ENCODE peak calls at places on chromosomes 3 and 15, in eight cellular contexts. M is colonic mucosa, I is fibroblast of mammary gland, Y is mammary epithelial cell, B is GM23338, J is stomach, F is astrocyte of the cerebellum, E is heart right ventricle. S is an unnamed sample.

GRCh38 chr15:42578984-42579537 is 3.7 kb downstream of the STARD9 start:
- DNase-seq in J (no peak), E (no peak), B (no peak), Y (no peak), M (no peak), F (no peak), I (no peak), S (no peak)

GRCh38 chr3:10998542-10998941 is 6.0 kb downstream of the SLC6A1 start:
- DNase-seq in F (no peak), I (no peak), Y (no peak), M (no peak), B (no peak), J (no peak), E (no peak), S (no peak)

GRCh38 chr15:67806539-67806935 is 18.8 kb upstream of the SKOR1 start:
- DNase-seq in F (no peak), J (no peak), B (no peak), I (no peak), Y (no peak), E (no peak), M (no peak), S (no peak)

GRCh38 chr3:184636774-184637316 is 75.0 kb downstream of the MAGEF1 start:
- DNase-seq in M (no peak), Y (peak; percentile 87), E (no peak), B (no peak), I (peak; percentile 44), J (peak; percentile 30), F (peak; percentile 34), S (peak; percentile 68)

GRCh38 chr3:11717301-11717700 is 73.6 kb upstream of the VGLL4 start:
- DNase-seq in J (no peak), B (no peak), Y (peak; percentile 53), E (no peak), M (no peak), I (no peak), F (no peak), S (peak; percentile 30)

GRCh38 chr3:188230962-188231361 is 77.0 kb downstream of the LPP start:
- DNase-seq in E (no peak), I (peak; percentile 78), B (no peak), J (no peak), M (no peak), F (no peak), Y (peak; percentile 75), S (peak; percentile 53)

GRCh38 chr15:31270767-31271166 is 55.9 kb upstream of the KLF13 start:
- DNase-seq in F (no peak), I (no peak), Y (no peak), B (peak; percentile 78), M (peak; percentile 20), J (peak; percentile 17), E (no peak), S (no peak)

GRCh38 chr3:54358969-54359648 is 236.8 kb downstream of the CACNA2D3 start:
- DNase-seq in I (no peak), J (no peak), F (no peak), B (no peak), Y (no peak), E (peak; percentile 61), M (no peak), S (no peak)

GRCh38 chr15:70781236-70781635 is 17.9 kb upstream of the UACA start:
- DNase-seq in F (no peak), J (no peak), M (no peak), B (peak; percentile 44), Y (peak; percentile 43), I (no peak), E (no peak), S (peak; percentile 87)

GRCh38 chr15:31504462-31504839 is 177.8 kb downstream of the KLF13 start:
- DNase-seq in M (no peak), J (no peak), E (no peak), Y (peak; percentile 47), F (no peak), B (no peak), I (no peak), S (peak; percentile 56)

GRCh38 chr3:129050556-129051295 is 9.9 kb upstream of the GP9 start:
- DNase-seq in F (no peak), E (no peak), Y (no peak), J (no peak), I (no peak), B (no peak), M (no peak), S (no peak)

GRCh38 chr3:143078883-143079282 is 40.7 kb upstream of the CHST2 start:
- DNase-seq in Y (peak; percentile 71), E (no peak), I (peak; percentile 77), M (no peak), J (no peak), F (no peak), B (no peak), S (peak; percentile 83)

GRCh38 chr3:27134165-27134796 is 234.9 kb downstream of the NEK10 start:
- DNase-seq in I (peak; percentile 72), J (peak; percentile 65), M (peak; percentile 74), E (peak; percentile 39), B (peak; percentile 79), Y (peak; percentile 46), F (peak; percentile 64), S (peak; percentile 71)

GRCh38 chr3:188664795-188665194 is 507.0 kb upstream of the TPRG1 start:
- DNase-seq in M (peak; percentile 24), E (no peak), F (no peak), Y (no peak), B (peak; percentile 63), I (peak; percentile 45), J (no peak), S (peak; percentile 51)

GRCh38 chr15:62165029-62165792 is at the start of gene C2CD4B:
- DNase-seq in B (peak; percentile 78), J (peak; percentile 93), M (peak; percentile 82), Y (peak; percentile 12), E (peak; percentile 78), I (no peak), F (no peak), S (peak; percentile 29)

GRCh38 chr15:65067645-65068416 is at the start of gene RASL12:
- DNase-seq in M (no peak), B (peak; percentile 79), E (peak; percentile 58), F (no peak), J (no peak), Y (no peak), I (no peak), S (no peak)

GRCh38 chr3:96000963-96001362 is 813.4 kb upstream of the EPHA6 start:
- DNase-seq in E (no peak), F (no peak), Y (peak; percentile 4), M (peak; percentile 17), I (no peak), B (no peak), J (peak; percentile 28), S (no peak)

DNA sequence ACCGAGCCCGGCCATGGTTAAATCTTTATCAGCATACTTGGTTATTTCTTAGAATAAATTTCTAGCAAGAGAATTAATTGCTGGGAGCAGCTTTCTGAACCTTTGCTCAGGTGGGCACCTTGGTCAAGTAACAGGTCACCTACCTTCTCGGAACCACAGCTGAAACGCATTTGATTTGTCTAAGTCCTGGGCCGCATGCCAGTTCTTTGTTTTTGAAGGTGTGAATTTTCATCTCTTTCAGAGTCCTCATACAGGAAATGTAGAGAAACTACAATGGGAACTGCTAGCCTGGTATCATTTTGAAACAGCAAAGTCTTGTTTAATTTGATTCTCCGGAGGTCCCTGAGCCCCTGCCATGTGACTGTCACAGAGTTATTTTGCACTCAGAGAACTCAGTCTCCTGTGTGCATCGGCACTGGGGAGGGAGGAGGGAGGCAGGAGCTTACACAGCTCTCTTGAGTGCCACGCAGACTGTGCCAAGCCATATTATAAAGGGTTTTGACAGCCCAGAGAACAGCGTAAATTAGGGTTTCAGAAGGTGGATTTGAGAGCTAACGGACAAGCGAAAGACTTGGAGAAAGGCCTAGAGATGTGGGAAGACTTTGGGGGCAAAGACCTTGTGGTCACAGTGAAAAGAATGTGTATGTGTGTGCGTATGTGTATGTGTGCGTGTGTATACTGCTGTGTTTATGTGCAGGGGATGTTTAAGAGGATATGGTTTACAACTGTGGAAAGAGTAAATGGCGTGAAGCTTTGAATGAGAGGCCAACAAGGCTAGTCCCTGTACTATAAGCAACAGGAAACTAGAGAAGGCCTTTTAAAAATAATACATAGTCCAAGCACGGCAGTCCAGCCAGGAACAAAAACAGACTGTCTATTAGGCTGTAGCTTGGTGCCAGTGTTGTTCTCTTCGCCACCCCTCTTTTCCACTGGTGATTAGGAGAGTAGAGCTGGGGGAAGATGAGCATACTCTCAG is 61.8 kb upstream of the ATP13A3 start:
- DNase-seq in E (no peak), F (peak; percentile 20), Y (no peak), J (no peak), I (no peak), M (no peak), B (no peak), S (no peak)
- H3K4me3 ChIP-seq in E (no peak overlapping the region), F (no peak overlapping the region), Y (no peak overlapping the region), J (no peak overlapping the region), I (no peak overlapping the region), M (no peak overlapping the region), B (no peak overlapping the region), S (no peak overlapping the region)

DNA sequence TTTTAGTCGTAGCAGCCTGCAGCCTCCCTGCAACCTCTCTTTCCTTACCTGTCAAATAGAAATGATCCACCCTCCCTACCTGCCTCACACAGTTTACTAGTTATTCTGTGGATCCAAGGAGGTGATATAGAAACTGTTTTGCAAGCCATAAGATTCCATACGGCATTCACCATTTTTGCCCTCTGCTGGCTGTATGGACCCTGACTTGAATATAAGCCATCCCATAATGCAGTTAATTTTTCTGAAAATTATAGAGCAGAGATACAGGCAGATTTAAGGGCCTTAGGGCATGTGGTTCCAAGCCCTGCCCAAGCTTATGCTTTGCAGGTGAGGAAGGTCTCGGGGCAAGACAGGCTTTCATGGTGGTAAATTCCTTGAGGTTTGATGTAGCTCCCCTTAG is 63.7 kb downstream of the CPN2 start:
- DNase-seq in M (no peak), F (no peak), E (no peak), B (no peak), Y (no peak), I (no peak), J (no peak), S (no peak)
- TF ChIP-seq CTCF in M (no peak), F (no peak), E (no peak), B (no peak), Y (no peak), I (no peak), J (no peak), S (no peak)

GRCh38 chr3:41202075-41202833 is 2.9 kb downstream of the CTNNB1 start:
- DNase-seq in E (no peak), J (no peak), Y (peak; percentile 36), M (no peak), F (no peak), B (no peak), I (no peak), S (no peak)
- H3K4me3 ChIP-seq in E (peak overlapping the region; percentile 86), J (peak overlapping the region; percentile 73), Y (peak overlapping the region; percentile 100), M (no peak overlapping the region), F (peak overlapping the region; percentile 53), B (peak overlapping the region; percentile 92), I (peak overlapping the region; percentile 55), S (peak overlapping the region; percentile 79)

GRCh38 chr3:179653777-179654117 is 907 bp downstream of the USP13 start:
- DNase-seq in J (no peak), I (no peak), B (no peak), E (no peak), F (no peak), Y (no peak), M (no peak), S (no peak)

GRCh38 chr3:179651687-179652466 is 963 bp upstream of the USP13 start:
- DNase-seq in Y (no peak), B (no peak), E (no peak), F (no peak), I (no peak), J (no peak), M (no peak), S (no peak)

GRCh38 chr3:179655236-179655635 is 2.4 kb downstream of the USP13 start:
- DNase-seq in E (no peak), J (no peak), Y (no peak), B (no peak), I (no peak), F (no peak), M (no peak), S (no peak)

GRCh38 chr3:179652467-179653105 is at the start of gene USP13:
- DNase-seq in I (peak; percentile 87), B (peak; percentile 86), Y (peak; percentile 61), J (peak; percentile 59), F (peak; percentile 63), M (peak; percentile 55), E (peak; percentile 73), S (peak; percentile 55)

GRCh38 chr3:179653106-179653776 is 401 bp downstream of the USP13 start:
- DNase-seq in M (peak; percentile 73), Y (peak; percentile 82), J (peak; percentile 60), I (peak; percentile 71), E (peak; percentile 78), B (peak; percentile 79), F (peak; percentile 53), S (peak; percentile 85)
- TF ChIP-seq CTCF in M (no peak), Y (peak; percentile 12), J (no peak), I (no peak), E (peak; percentile 37), B (peak; percentile 41), F (peak; percentile 6), S (no peak)